ENCODE peak calls at places on chromosomes 2 and 18, in five cellular contexts. U is endothelial cell of umbilical vein, Y is GM12878, C is HepG2, W is A549. R is an unnamed sample.

GRCh38 chr2:58913082-58913726 is 672.1 kb upstream of the FANCL start:
- DNase-seq in U (no peak), Y (no peak), C (no peak), W (no peak), R (no peak)

GRCh38 chr2:142989276-142990204 is 112.1 kb downstream of the KYNU start:
- DNase-seq in U (peak), Y (no peak), C (peak), W (peak), R (peak)

GRCh38 chr2:85393836-85394235 is 16.3 kb downstream of the CAPG start:
- DNase-seq in U (no peak), Y (no peak), C (no peak), W (no peak), R (no peak)

GRCh38 chr2:164242409-164242808 is 378.9 kb downstream of the GRB14 start:
- DNase-seq in U (no peak), Y (no peak), C (no peak), W (no peak), R (no peak)

GRCh38 chr2:97717618-97718005 is 4.2 kb downstream of the ZAP70 start:
- DNase-seq in U (no peak), Y (no peak), C (no peak), W (no peak), R (no peak)

GRCh38 chr18:49769047-49769708 is 44.2 kb downstream of the ACAA2 start:
- DNase-seq in U (no peak), Y (no peak), C (no peak), W (no peak), R (no peak)

GRCh38 chr2:213559053-213559452 is 274.8 kb downstream of the SPAG16 start:
- DNase-seq in U (no peak), Y (no peak), C (no peak), W (no peak), R (no peak)

GRCh38 chr2:172340394-172340793 is 87.0 kb upstream of the ITGA6 start:
- DNase-seq in U (peak), Y (no peak), C (no peak), W (no peak), R (peak)

GRCh38 chr2:73063909-73064875 is 7.3 kb downstream of the SFXN5 start:
- DNase-seq in U (peak), Y (no peak), C (no peak), W (peak), R (no peak)

GRCh38 chr2:54676656-54677055 is 46.8 kb upstream of the EML6 start:
- DNase-seq in U (no peak), Y (no peak), C (no peak), W (no peak), R (no peak)

GRCh38 chr18:69936191-69936558 is 11.5 kb downstream of the CD226 start:
- DNase-seq in U (no peak), Y (no peak), C (no peak), W (no peak), R (no peak)

GRCh38 chr2:162422894-162423293 is 79.0 kb downstream of the GCA start:
- DNase-seq in U (no peak), Y (no peak), C (no peak), W (no peak), R (no peak)

GRCh38 chr2:234426616-234427015 is 70.3 kb downstream of the ARL4C start:
- DNase-seq in U (no peak), Y (peak), C (no peak), W (no peak), R (no peak)

GRCh38 chr2:160207804-160208661 is 8.0 kb upstream of the ITGB6 start:
- DNase-seq in U (peak), Y (peak), C (peak), W (peak), R (peak)

GRCh38 chr2:212294816-212295215 is 243.8 kb downstream of the ERBB4 start:
- DNase-seq in U (no peak), Y (no peak), C (no peak), W (no peak), R (no peak)

GRCh38 chr2:47221039-47221438 is 65.9 kb upstream of the STPG4 start:
- DNase-seq in U (no peak), Y (no peak), C (no peak), W (no peak), R (no peak)

GRCh38 chr2:237743561-237744269 is 54.9 kb upstream of the RBM44 start:
- DNase-seq in U (peak), Y (no peak), C (peak), W (peak), R (no peak)

GRCh38 chr2:133200684-133201421 is 367.4 kb downstream of the NCKAP5 start:
- DNase-seq in U (peak), Y (no peak), C (no peak), W (peak), R (no peak)

GRCh38 chr2:80238692-80239469 is 65.7 kb downstream of the LRRTM1 start:
- DNase-seq in U (no peak), Y (no peak), C (peak), W (peak), R (peak)

GRCh38 chr18:76982038-76982437 is 150.5 kb downstream of the MBP start:
- DNase-seq in U (no peak), Y (no peak), C (no peak), W (no peak), R (no peak)

GRCh38 chr2:197057946-197058345 is 131.4 kb upstream of the PGAP1 start:
- DNase-seq in U (peak), Y (no peak), C (no peak), W (no peak), R (no peak)

GRCh38 chr2:60312618-60313017 is 240.8 kb downstream of the BCL11A start:
- DNase-seq in U (no peak), Y (peak), C (no peak), W (no peak), R (no peak)

GRCh38 chr2:101308432-101309210 is at the start of gene RNF149:
- DNase-seq in U (peak), Y (peak), C (peak), W (peak), R (peak)

GRCh38 chr2:242034996-242035814 is 165.7 kb downstream of the RTP5 start:
- DNase-seq in U (no peak), Y (no peak), C (no peak), W (no peak), R (no peak)

GRCh38 chr2:190535586-190535985 is 1.1 kb upstream of the NEMP2 start:
- DNase-seq in U (no peak), Y (no peak), C (no peak), W (no peak), R (peak)

DNA sequence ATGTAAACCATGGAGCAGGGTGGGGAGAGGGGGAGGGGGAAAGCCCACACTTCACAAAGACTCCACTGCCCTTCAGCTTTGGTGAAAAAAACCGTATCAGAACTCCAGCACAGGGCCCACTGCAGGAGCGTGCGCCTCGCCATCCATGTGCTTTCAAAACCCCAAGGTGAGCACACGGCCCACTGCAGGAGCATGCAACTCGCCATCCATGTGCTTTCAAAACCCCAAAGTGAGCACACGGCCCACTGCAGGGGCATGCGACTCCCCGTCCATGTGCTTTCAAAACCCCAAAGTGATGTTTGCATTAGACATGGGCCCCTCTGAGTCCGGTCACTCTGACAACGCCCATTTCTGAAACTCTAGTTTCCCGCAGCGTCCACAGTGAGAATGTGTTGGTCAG is 7.8 kb downstream of the TXNL4A start:
- DNase-seq in U (no peak), Y (no peak), C (no peak), W (no peak), R (no peak)
- H3K4me3 ChIP-seq in U (no peak), Y (no peak), C (no peak), W (no peak), R (no peak)

GRCh38 chr2:121185571-121186074 is 99.4 kb downstream of the TFCP2L1 start:
- DNase-seq in U (no peak), Y (no peak), C (no peak), W (no peak), R (peak)
- TF ChIP-seq MYC in U (no peak), Y (no peak), C (no peak), W (no peak), R (no peak)

DNA sequence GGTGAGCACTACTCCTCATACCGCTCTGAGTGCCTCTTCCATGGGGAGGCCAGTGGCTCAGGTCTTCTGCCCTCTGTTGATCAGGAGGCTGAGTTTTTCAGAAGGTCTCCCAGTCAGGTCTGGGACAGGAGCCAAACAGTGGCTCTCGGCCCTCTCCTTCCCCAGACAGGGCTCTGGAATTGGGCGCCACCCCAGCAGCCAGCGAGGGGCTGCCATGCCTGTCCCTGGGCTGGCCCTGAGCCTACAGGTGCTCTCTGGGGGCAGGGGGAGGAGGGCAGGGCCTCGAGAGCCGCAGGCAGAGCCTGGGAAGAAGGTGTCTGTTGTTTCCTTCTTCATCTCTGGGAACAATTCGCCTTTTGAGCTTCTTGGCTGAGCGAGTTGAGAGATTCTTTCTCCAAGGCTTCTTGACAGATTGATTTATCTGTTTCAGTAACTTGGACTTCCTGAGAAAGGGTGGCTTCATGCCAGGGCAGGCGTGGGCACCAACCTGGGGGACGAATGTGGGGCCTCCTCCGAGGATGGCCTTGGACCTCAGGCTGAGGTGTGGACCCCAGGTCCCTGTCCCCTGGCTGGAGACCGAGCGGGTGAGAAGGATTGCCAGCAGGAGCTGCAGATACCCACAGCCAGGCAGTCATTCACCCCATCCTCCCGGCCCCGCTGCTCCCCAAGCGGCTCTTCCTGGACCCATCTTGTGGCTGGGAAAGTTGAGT is 64.7 kb upstream of the GLI2 start:
- DNase-seq in U (no peak), Y (no peak), C (no peak), W (no peak), R (no peak)
- TF ChIP-seq MAX in U (no peak), Y (no peak), C (no peak), W (no peak), R (no peak)

GRCh38 chr18:38940863-38941531 is 1375.4 kb upstream of the CELF4 start:
- DNase-seq in U (peak), Y (peak), C (peak), W (peak), R (peak)
- H3K4me3 ChIP-seq in U (no peak), Y (peak), C (no peak), W (peak), R (no peak)

GRCh38 chr18:413263-413662 is 87.2 kb downstream of the COLEC12 start:
- DNase-seq in U (peak), Y (no peak), C (no peak), W (no peak), R (no peak)
- TF ChIP-seq MYC in U (no peak), Y (no peak), C (no peak), W (no peak), R (no peak)

GRCh38 chr18:79852561-79853302 is 55.0 kb downstream of the KCNG2 start:
- DNase-seq in U (no peak), Y (no peak), C (peak), W (no peak), R (no peak)
- TF ChIP-seq MAX in U (no peak), Y (no peak), C (peak), W (no peak), R (no peak)

DNA sequence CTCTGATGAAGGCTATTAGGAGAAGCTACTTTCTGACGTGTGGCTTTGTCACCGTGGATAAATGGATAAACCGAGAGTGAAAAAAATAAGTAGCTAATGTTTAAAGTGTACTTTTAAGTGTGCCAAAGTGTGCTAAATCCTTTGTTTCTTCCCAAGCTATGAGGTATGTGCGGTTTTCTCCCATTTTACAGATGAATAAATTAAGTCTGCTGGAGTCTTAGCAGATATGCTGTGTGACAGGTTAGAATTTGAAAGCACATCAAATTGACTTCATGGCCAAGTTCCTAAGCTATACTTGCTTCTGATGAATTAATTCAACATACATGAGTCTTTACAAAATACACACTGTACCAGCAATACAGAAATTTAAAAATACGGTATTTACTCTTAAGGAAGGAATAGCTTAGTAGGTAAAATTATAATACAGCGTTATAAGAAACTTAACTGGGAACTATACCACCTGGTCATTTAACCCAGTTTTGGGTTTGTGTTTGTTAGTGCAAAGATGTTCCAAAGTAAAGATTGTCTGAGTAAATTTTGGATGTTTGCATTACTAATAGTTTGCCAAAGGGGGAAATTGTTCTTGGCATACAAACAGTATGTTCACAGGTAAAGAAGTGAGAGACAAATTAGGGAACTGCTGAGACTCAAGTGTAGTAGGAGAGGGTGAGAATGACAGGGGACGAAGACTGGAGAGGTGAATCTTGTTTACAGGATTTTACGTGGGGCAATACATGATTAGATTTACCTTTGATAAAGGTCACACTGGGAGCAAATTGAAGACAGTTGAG is 1.4 kb downstream of the AGPS start:
- DNase-seq in U (no peak), Y (no peak), C (peak), W (no peak), R (no peak)
- H3K4me3 ChIP-seq in U (peak), Y (peak), C (peak), W (peak), R (peak)

R was measured in NB4.